ENCODE peak calls at places on chromosomes 13 and 19, in five cellular contexts. J, G, Z, S and E are unnamed samples.

GRCh38 chr13:113034451-113035208 is 65.6 kb downstream of the MCF2L start:
- DNase-seq in J (peak), G (peak), Z (peak), S (no peak), E (no peak)

GRCh38 chr13:75372517-75372916 is 109.5 kb downstream of the TBC1D4 start:
- DNase-seq in J (peak), G (peak), Z (peak), S (no peak), E (no peak)

GRCh38 chr13:93003531-93003930 is 223.1 kb upstream of the GPC6 start:
- DNase-seq in J (no peak), G (no peak), Z (no peak), S (no peak), E (no peak)

GRCh38 chr19:51572908-51573307 is 1.8 kb downstream of the ZNF175 start:
- DNase-seq in J (peak), G (peak), Z (no peak), S (no peak), E (no peak)

GRCh38 chr13:49097374-49097773 is 121.7 kb downstream of the FNDC3A start:
- DNase-seq in J (peak), G (peak), Z (no peak), S (no peak), E (no peak)

GRCh38 chr13:41345165-41345920 is 34.3 kb downstream of the NAA16 start:
- DNase-seq in J (no peak), G (no peak), Z (no peak), S (no peak), E (no peak)

GRCh38 chr19:38703509-38703908 is 40.8 kb downstream of the CAPN12 start:
- DNase-seq in J (no peak), G (no peak), Z (no peak), S (no peak), E (no peak)

GRCh38 chr19:56866563-56866962 is 26.0 kb upstream of the PEG3 start:
- DNase-seq in J (no peak), G (no peak), Z (no peak), S (no peak), E (no peak)

GRCh38 chr19:50008532-50008931 is 16.6 kb downstream of the VRK3 start:
- DNase-seq in J (no peak), G (no peak), Z (peak), S (no peak), E (no peak)

GRCh38 chr19:2529473-2529918 is 53.6 kb downstream of the GADD45B start:
- DNase-seq in J (peak), G (peak), Z (peak), S (no peak), E (no peak)

GRCh38 chr13:32426981-32427851 is 714 bp downstream of the N4BP2L1 start:
- DNase-seq in J (no peak), G (peak), Z (peak), S (no peak), E (peak)

GRCh38 chr19:16435238-16435911 is 36.4 kb downstream of the EPS15L1 start:
- DNase-seq in J (peak), G (peak), Z (no peak), S (no peak), E (no peak)

GRCh38 chr13:41645313-41645712 is 188.0 kb downstream of the RGCC start:
- DNase-seq in J (peak), G (peak), Z (peak), S (no peak), E (no peak)

GRCh38 chr19:1699998-1700732 is 47.8 kb upstream of the TCF3 start:
- DNase-seq in J (no peak), G (no peak), Z (no peak), S (no peak), E (no peak)

GRCh38 chr13:20441879-20442278 is 83.8 kb downstream of the CRYL1 start:
- DNase-seq in J (peak), G (peak), Z (no peak), S (no peak), E (no peak)

GRCh38 chr19:13796301-13797057 is 1.2 kb downstream of the ZSWIM4 start:
- DNase-seq in J (peak), G (peak), Z (no peak), S (peak), E (no peak)

GRCh38 chr19:269241-269640 is 22.0 kb downstream of the PLPP2 start:
- DNase-seq in J (no peak), G (no peak), Z (no peak), S (no peak), E (no peak)

GRCh38 chr13:28408235-28408848 is 86.6 kb downstream of the FLT1 start:
- DNase-seq in J (peak), G (no peak), Z (no peak), S (no peak), E (no peak)

GRCh38 chr13:111420113-111420876 is 99.9 kb downstream of the TEX29 start:
- DNase-seq in J (no peak), G (no peak), Z (no peak), S (no peak), E (no peak)

GRCh38 chr19:35153701-35154534 is 617 bp upstream of the FXYD5 start:
- DNase-seq in J (peak), G (no peak), Z (peak), S (no peak), E (no peak)

GRCh38 chr19:47699360-47699917 is 13.8 kb upstream of the EHD2 start:
- DNase-seq in J (peak), G (peak), Z (peak), S (no peak), E (no peak)

GRCh38 chr13:107941345-107942029 is 273.8 kb downstream of the LIG4 start:
- DNase-seq in J (no peak), G (no peak), Z (peak), S (no peak), E (no peak)

GRCh38 chr13:23667750-23668149 is 97.5 kb downstream of the TNFRSF19 start:
- DNase-seq in J (no peak), G (no peak), Z (no peak), S (no peak), E (no peak)
- TF ChIP-seq CTCF in J (no peak), G (no peak), Z (no peak), S (no peak), E (no peak)

DNA sequence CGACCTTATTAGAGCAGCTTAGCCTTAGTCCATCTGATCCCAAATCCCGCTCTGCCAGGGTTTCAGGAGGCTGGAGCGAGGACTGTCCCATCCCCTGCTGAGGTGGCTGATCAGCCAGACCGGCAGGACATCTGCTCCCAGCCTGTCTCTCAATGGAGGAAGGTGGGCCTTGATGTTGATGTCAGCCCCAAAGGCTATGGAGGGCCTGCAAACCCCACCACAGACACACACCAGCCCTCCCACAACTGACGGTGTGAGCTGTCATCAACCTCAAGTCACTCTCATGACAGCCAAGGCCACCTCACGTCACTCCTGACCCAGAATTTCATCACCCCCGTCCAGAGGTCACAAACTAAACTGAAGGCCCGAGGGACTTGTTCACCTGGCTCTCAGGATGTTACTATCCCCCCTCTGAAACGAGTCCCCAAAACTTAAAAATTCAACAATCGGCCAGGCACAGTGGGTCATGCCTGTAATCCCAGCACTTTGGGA is 25.5 kb downstream of the RHPN2 start:
- DNase-seq in J (no peak), G (no peak), Z (no peak), S (no peak), E (no peak)
- TF ChIP-seq CTCF in J (no peak), G (no peak), Z (no peak), S (no peak), E (no peak)

GRCh38 chr13:84653915-84654534 is 771.8 kb upstream of the SLITRK1 start:
- DNase-seq in J (no peak), G (no peak), Z (no peak), S (no peak), E (no peak)

GRCh38 chr13:84654654-84655244 is 772.5 kb upstream of the SLITRK1 start:
- DNase-seq in J (no peak), G (no peak), Z (no peak), S (no peak), E (no peak)

GRCh38 chr13:84651288-84651687 is 769.0 kb upstream of the SLITRK1 start:
- DNase-seq in J (peak), G (peak), Z (no peak), S (no peak), E (no peak)

GRCh38 chr13:84658881-84659661 is 776.8 kb upstream of the SLITRK1 start:
- DNase-seq in J (no peak), G (peak), Z (no peak), S (no peak), E (no peak)

DNA sequence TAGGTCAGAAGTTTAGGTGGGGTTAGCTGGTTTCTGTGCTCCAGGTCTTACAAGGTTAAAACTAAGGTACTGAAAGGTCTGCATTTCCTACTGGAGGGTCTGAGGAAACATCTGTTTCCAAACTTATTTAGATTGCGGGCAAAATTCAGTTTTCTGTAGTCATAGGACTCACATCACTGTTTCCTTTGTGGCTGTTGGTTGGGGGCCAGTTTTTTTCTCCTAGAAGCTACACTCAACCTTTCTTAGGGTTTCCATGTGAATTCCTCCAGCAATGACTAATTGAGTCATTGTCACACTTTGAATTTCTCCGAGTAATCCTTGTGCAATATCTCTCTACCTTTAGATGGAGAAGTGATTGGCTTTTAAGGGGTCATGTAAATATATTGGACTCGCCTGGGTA is 773.4 kb upstream of the SLITRK1 start:
- DNase-seq in J (peak), G (peak), Z (no peak), S (no peak), E (no peak)
- TF ChIP-seq CTCF in J (no peak), G (no peak), Z (no peak), S (no peak), E (no peak)

DNA sequence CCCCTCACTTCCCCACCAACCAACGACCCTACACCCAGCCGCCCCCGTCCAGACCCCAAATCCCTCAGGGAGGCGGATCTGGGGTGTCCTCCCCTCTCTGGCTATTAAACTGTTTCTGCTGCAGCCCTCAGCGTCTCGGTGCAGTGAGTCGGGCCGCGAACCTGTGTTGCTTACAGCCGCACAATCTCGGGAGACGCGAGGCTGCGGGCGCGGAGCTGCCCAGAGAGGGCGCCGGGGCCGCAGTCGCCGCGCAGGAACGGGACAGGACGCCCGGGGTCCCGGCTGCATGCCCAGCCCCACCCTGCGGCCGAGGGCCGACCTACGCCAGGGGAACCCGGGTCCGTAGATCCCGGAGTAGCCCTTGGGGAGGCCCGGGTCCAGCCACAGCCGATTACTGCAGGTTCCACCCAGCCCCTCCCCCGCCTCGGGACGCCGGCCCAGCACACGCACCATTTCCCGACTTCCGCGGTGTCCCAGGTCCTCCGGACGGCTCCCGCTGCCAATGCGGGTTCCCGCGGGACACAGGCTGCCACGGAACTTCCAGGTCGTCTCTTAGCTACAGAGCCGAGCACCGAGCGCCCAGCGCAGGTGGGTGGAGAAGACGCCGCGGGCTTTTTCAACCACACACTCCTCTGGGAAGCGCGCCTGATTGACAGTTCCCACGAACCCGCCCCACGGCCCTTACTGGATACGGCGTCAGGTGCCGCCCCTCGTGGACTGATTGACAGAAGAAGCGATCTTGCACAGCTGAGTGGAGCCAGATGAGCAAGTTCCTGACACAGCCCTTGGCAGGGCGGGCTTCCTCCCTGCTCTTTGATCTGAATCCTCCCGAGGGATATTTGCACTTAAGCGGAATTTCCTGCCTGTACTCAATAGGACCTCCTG is at the start of gene ZNF799:
- DNase-seq in J (peak), G (peak), Z (peak), S (peak), E (peak)
- TF ChIP-seq CTCF in J (no peak), G (peak), Z (no peak), S (no peak), E (peak)

GRCh38 chr13:103356226-103356864 is 290.1 kb upstream of the SLC10A2 start:
- DNase-seq in J (no peak), G (no peak), Z (no peak), S (no peak), E (no peak)
- TF ChIP-seq CTCF in J (no peak), G (no peak), Z (no peak), S (no peak), E (no peak)

GRCh38 chr19:15112385-15112784 is 5.2 kb downstream of the SYDE1 start:
- DNase-seq in J (no peak), G (no peak), Z (no peak), S (no peak), E (no peak)
- TF ChIP-seq CTCF in J (no peak), G (no peak), Z (no peak), S (no peak), E (no peak)

DNA sequence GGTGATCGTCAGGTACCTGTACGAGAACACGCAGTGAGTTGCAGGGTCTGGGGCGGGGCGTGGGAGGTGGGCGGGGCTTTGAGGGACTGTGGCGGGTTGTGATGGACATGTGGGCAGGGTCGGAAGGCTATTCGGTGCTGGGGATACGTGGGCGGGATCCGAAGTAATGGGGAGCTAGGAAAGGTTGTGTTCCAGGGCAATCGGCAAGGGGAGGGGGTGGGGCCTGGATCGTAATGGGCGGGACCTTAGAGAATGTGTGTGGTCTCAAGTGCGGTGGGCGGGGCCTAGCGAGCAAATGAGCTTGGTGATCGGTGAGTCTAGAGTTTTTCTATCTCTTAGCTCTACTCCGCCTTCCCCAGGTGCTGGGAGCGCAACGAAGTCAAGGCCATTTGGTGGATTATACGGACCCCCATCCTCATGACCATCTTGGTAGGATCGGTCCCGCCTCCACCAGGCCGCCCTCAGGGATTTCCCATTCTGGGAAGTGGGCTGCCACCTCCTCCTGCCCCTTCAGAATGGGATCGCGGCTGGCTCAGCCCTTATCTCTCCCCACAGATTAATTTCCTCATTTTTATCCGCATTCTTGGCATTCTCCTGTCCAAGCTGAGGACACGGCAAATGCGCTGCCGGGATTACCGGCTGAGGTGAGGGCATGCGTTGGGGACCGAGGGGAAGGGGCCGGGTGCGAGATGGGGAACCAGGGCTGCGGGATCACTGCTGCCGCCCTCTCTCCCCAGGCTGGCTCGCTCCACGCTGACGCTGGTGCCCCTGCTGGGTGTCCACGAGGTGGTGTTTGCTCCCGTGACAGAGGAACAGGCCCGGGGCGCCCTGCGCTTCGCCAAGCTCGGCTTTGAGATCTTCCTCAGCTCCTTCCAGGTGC is 9.6 kb downstream of the GIPR start:
- DNase-seq in J (peak), G (peak), Z (peak), S (no peak), E (peak)
- TF ChIP-seq CTCF in J (no peak), G (no peak), Z (peak), S (no peak), E (peak)

DNA sequence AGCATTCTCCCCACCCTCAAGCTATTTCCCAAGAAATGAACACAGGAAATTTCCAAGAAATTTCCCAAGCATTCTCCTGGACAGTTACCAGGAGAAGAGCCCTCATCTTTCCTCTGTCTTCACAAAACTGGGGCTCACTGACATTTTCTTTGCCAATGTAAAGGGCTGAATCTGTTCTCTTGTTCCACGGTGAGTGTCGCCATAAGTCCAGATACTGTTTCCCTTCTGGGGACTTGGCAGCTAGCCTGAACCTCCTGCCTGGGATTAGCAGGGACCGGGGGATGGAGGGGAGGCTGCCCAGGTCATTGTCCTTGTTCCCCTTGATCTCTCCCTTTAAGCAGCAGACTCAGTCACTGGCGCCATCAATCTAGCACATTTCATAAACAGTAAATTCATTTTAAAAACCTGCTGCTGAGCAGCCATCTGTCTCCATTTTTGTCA is 172.8 kb downstream of the DNAJC15 start:
- DNase-seq in J (peak), G (peak), Z (no peak), S (no peak), E (no peak)
- TF ChIP-seq CTCF in J (no peak), G (no peak), Z (no peak), S (no peak), E (no peak)

GRCh38 chr13:98129059-98129741 is 13.7 kb upstream of the FARP1 start:
- DNase-seq in J (peak), G (peak), Z (no peak), S (no peak), E (no peak)
- TF ChIP-seq CTCF in J (no peak), G (no peak), Z (no peak), S (no peak), E (no peak)